ENCODE peak calls at places on chromosomes 3 and 15, in seven cellular contexts. D is CD4-positive, alpha-beta T cell; Z is CD8-positive, alpha-beta T cell; B is H9; Q is HTR-8/SVneo; N is kidney glomerular epithelial cell; Y is NCI-H1694. I is an unnamed sample.

GRCh38 chr15:89321521-89322410 is 12.9 kb downstream of the POLG start:
- DNase-seq in D (no peak), Z (no peak), B (no peak), Q (no peak), N (no peak), Y (no peak), I (no peak)

GRCh38 chr3:44076221-44076829 is 165.4 kb upstream of the TOPAZ1 start:
- DNase-seq in D (no peak), Z (no peak), B (peak; percentile 57), Q (no peak), N (no peak), Y (no peak), I (no peak)

GRCh38 chr3:78867409-78868372 is 900.1 kb downstream of the ROBO1 start:
- DNase-seq in D (no peak), Z (no peak), B (no peak), Q (no peak), N (peak; percentile 27), Y (no peak), I (no peak)

GRCh38 chr15:90870354-90871096 is 2.1 kb downstream of the FURIN start:
- DNase-seq in D (no peak), Z (no peak), B (peak; percentile 52), Q (no peak), N (no peak), Y (no peak), I (no peak)

GRCh38 chr3:106183762-106184391 is 315.1 kb upstream of the CBLB start:
- DNase-seq in D (no peak), Z (no peak), B (no peak), Q (peak; percentile 15), N (peak; percentile 54), Y (no peak), I (peak; percentile 14)

GRCh38 chr15:97959738-97960363 is 652 bp upstream of the ARRDC4 start:
- DNase-seq in D (no peak), Z (no peak), B (no peak), Q (no peak), N (no peak), Y (no peak), I (no peak)

GRCh38 chr3:193553606-193554005 is 1.1 kb downstream of the ATP13A4 start:
- DNase-seq in D (no peak), Z (no peak), B (no peak), Q (no peak), N (no peak), Y (no peak), I (no peak)

GRCh38 chr3:187610926-187611545 is 59.2 kb downstream of the SST start:
- DNase-seq in D (no peak), Z (no peak), B (no peak), Q (no peak), N (peak; percentile 47), Y (no peak), I (no peak)

GRCh38 chr3:155232605-155233004 is 60.9 kb downstream of the STRIT1 start:
- DNase-seq in D (no peak), Z (no peak), B (no peak), Q (peak; percentile 57), N (no peak), Y (no peak), I (peak; percentile 73)

GRCh38 chr15:70032509-70032908 is 65.2 kb downstream of the TLE3 start:
- DNase-seq in D (no peak), Z (no peak), B (no peak), Q (no peak), N (no peak), Y (no peak), I (no peak)

GRCh38 chr3:24773798-24774197 is 279.1 kb upstream of the THRB start:
- DNase-seq in D (no peak), Z (no peak), B (peak; percentile 80), Q (peak; percentile 33), N (peak; percentile 44), Y (no peak), I (peak; percentile 37)

GRCh38 chr3:193190387-193190786 is 50.6 kb upstream of the PLAAT1 start:
- DNase-seq in D (no peak), Z (no peak), B (peak; percentile 79), Q (peak; percentile 21), N (no peak), Y (peak; percentile 96), I (no peak)

GRCh38 chr3:151561878-151562277 is 101.0 kb upstream of the IGSF10 start:
- DNase-seq in D (no peak), Z (no peak), B (no peak), Q (no peak), N (no peak), Y (no peak), I (no peak)

GRCh38 chr3:151753846-151754245 is 20.1 kb downstream of the AADACL2 start:
- DNase-seq in D (no peak), Z (no peak), B (no peak), Q (no peak), N (peak; percentile 15), Y (no peak), I (no peak)

GRCh38 chr3:49793486-49794085 is 6.1 kb downstream of the CDHR4 start:
- DNase-seq in D (no peak), Z (no peak), B (no peak), Q (no peak), N (no peak), Y (no peak), I (no peak)

GRCh38 chr15:23647421-23648375 is at the start of gene MAGEL2:
- DNase-seq in D (no peak), Z (no peak), B (peak; percentile 71), Q (no peak), N (no peak), Y (no peak), I (no peak)

GRCh38 chr15:67967871-67968423 is 86.2 kb upstream of the PIAS1 start:
- DNase-seq in D (no peak), Z (no peak), B (peak; percentile 82), Q (peak; percentile 70), N (peak; percentile 21), Y (peak; percentile 82), I (no peak)

GRCh38 chr3:28912120-28912885 is 368.6 kb upstream of the RBMS3 start:
- DNase-seq in D (no peak), Z (no peak), B (no peak), Q (no peak), N (no peak), Y (no peak), I (no peak)

GRCh38 chr3:185421577-185422232 is 58.8 kb downstream of the MAP3K13 start:
- DNase-seq in D (no peak), Z (no peak), B (no peak), Q (no peak), N (no peak), Y (no peak), I (no peak)

GRCh38 chr3:71355862-71356261 is 227.7 kb downstream of the FOXP1 start:
- DNase-seq in D (no peak), Z (no peak), B (no peak), Q (no peak), N (no peak), Y (no peak), I (no peak)

GRCh38 chr3:48057521-48057920 is 41.3 kb upstream of the MAP4 start:
- DNase-seq in D (no peak), Z (no peak), B (no peak), Q (no peak), N (no peak), Y (no peak), I (peak; percentile 59)

GRCh38 chr15:62569460-62570404 is 404.6 kb upstream of the C2CD4B start:
- DNase-seq in D (no peak), Z (no peak), B (no peak), Q (no peak), N (peak; percentile 61), Y (no peak), I (peak; percentile 50)

I was measured in HFF-Myc.